ENCODE peak calls at places on chromosomes 13 and 19, in five cellular contexts. K, T, L, Z and U are unnamed samples.

GRCh38 chr19:54448037-54448773 is 794 bp upstream of the LENG8 start:
- DNase-seq in K (no peak), T (no peak), L (peak; percentile 83), Z (no peak), U (peak; percentile 84)

GRCh38 chr13:48526269-48526668 is 6.6 kb downstream of the RCBTB2 start:
- DNase-seq in K (no peak), T (no peak), L (no peak), Z (no peak), U (no peak)

GRCh38 chr13:44101347-44102083 is 221.8 kb downstream of the LACC1 start:
- DNase-seq in K (no peak), T (no peak), L (no peak), Z (no peak), U (no peak)

GRCh38 chr13:102227696-102228095 is 174.2 kb downstream of the FGF14 start:
- DNase-seq in K (no peak), T (no peak), L (no peak), Z (no peak), U (no peak)

GRCh38 chr13:105817498-105817897 is 718.0 kb downstream of the EFNB2 start:
- DNase-seq in K (no peak), T (no peak), L (no peak), Z (no peak), U (no peak)

GRCh38 chr19:15248648-15249559 is 16.7 kb upstream of the EPHX3 start:
- DNase-seq in K (no peak), T (no peak), L (peak; percentile 90), Z (peak; percentile 76), U (no peak)

GRCh38 chr19:3041302-3041701 is 12.2 kb upstream of the TLE2 start:
- DNase-seq in K (no peak), T (no peak), L (no peak), Z (no peak), U (no peak)

GRCh38 chr19:48982280-48982679 is 10.8 kb downstream of the GYS1 start:
- DNase-seq in K (no peak), T (no peak), L (no peak), Z (no peak), U (no peak)

GRCh38 chr19:31974941-31975340 is 370.5 kb upstream of the ZNF507 start:
- DNase-seq in K (no peak), T (no peak), L (no peak), Z (no peak), U (no peak)

GRCh38 chr13:48333976-48334375 is 30.4 kb downstream of the RB1 start:
- DNase-seq in K (no peak), T (no peak), L (no peak), Z (no peak), U (no peak)

GRCh38 chr13:97310809-97311436 is 88.8 kb downstream of the MBNL2 start:
- DNase-seq in K (no peak), T (no peak), L (no peak), Z (no peak), U (no peak)

GRCh38 chr13:35953537-35954206 is 177.5 kb downstream of the DCLK1 start:
- DNase-seq in K (no peak), T (no peak), L (no peak), Z (peak; percentile 38), U (peak; percentile 90)

GRCh38 chr13:60583196-60583908 is 186.3 kb downstream of the TDRD3 start:
- DNase-seq in K (no peak), T (no peak), L (no peak), Z (no peak), U (no peak)

GRCh38 chr19:7679017-7679720 is 1.5 kb upstream of the TRAPPC5 start:
- DNase-seq in K (no peak), T (no peak), L (peak; percentile 37), Z (no peak), U (no peak)

GRCh38 chr19:7639863-7640348 is 3.0 kb downstream of the STXBP2 start:
- DNase-seq in K (no peak), T (no peak), L (no peak), Z (no peak), U (no peak)

GRCh38 chr19:10501971-10502523 is 1.1 kb downstream of the KEAP1 start:
- DNase-seq in K (peak; percentile 59), T (peak; percentile 98), L (peak; percentile 91), Z (peak; percentile 98), U (peak; percentile 87)

GRCh38 chr13:109274188-109274821 is 512.1 kb downstream of the IRS2 start:
- DNase-seq in K (no peak), T (no peak), L (no peak), Z (no peak), U (no peak)

DNA sequence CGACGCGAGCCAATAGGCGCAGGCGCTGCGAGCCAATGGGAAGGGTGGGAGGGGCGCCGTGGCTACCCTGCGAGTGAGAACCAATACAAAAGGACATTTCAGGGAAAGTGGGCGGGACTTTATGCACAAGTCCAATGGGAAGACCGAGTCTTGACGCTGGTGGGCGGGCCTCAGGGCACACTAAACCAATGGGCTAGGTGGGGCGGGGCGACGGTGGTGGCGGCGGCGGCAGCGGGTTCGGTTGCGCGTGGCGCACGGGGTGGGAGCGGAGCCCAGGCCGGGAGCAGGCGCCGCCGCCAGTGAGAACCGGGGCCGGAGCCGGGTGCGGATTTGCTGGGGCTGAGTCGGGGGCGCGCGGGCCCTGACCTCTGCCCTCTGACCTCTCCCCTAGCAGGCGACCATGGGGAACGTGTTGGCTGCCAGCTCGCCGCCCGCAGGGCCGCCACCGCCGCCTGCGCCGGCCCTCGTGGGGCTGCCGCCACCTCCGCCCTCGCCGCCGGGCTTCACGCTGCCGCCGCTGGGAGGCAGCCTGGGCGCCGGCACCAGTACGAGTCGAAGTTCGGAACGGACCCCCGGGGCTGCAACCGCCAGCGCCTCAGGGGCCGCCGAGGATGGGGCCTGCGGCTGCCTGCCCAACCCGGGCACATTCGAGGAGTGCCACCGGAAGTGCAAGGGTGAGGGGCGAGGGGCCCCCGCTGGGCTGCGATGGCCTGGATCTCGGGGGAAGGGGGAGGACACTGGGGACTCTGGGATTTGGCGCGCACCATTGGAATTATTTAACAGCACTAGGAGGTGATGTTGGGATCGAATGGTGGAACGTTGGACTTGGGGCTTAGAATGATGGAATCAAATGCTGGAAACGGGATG is at the start of gene TOMM40:
- DNase-seq in K (no peak), T (no peak), L (no peak), Z (peak; percentile 100), U (no peak)
- TF ChIP-seq POLR2A in K (peak; percentile 38), T (no peak), L (no peak), Z (no peak), U (no peak)

DNA sequence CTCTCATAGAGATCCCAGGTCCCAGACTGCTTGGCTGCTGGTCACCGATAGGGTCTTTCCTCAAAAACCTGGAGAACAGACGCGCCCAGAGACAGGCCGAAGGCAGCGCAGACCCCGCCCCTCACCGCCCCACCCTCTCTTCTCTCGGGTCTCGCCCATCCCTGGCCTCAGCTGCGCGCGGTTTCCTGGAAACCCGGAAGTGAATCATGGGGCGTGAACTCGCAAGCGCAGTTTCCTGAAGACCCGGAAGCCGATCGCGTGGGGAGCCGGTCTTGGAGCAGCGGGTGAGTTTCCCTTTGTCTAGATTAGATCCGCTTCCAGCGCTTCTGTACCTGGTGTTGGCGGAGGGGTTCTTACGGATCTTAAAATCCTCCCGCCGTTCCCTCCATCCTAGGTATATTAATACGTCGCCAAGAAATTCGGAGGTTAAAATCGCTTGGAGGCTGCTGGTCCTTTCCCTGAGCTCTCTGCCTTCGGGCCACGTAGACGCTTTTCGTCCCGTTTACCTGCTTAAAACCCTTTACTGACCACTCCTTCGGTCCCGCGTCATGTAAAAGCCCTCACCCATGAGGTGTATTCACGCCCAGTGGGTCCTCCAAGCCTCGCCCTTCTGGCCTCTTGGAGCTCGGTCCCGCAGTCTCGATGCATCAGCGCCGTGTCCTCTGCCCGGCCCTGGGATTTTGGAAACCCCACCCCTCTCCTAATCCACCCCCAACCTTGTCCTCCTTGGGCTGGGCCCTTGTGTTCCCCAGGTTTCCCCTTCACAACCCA is at the start of gene ZNF578:
- DNase-seq in K (peak; percentile 29), T (peak; percentile 69), L (peak; percentile 85), Z (peak; percentile 43), U (peak; percentile 85)
- TF ChIP-seq POLR2AphosphoS5 in K (no peak), T (no peak), L (peak; percentile 52), Z (peak; percentile 31), U (peak; percentile 34)

DNA sequence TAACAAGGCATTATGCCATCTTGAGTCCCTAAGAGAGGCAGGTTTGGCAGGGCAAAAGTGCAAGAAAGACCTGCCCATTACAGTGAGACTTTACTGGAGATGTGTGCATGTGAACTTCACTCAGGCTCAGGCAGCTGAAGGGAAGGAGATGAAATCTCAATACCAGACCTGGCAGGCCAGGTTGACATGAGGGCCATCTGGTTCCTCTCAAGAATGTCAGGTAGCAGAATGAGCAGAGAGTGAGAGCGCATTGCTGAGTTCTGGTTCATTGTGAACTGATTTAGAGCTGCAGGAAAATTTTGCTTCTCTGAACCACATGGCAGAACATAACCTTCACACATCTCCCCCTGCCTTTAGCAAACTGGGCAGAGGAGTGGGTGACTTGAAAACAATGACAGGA is 406.3 kb downstream of the GPC5 start:
- DNase-seq in K (no peak), T (no peak), L (no peak), Z (no peak), U (no peak)
- TF ChIP-seq POLR2A in K (no peak), T (no peak), L (no peak), Z (no peak), U (no peak)

DNA sequence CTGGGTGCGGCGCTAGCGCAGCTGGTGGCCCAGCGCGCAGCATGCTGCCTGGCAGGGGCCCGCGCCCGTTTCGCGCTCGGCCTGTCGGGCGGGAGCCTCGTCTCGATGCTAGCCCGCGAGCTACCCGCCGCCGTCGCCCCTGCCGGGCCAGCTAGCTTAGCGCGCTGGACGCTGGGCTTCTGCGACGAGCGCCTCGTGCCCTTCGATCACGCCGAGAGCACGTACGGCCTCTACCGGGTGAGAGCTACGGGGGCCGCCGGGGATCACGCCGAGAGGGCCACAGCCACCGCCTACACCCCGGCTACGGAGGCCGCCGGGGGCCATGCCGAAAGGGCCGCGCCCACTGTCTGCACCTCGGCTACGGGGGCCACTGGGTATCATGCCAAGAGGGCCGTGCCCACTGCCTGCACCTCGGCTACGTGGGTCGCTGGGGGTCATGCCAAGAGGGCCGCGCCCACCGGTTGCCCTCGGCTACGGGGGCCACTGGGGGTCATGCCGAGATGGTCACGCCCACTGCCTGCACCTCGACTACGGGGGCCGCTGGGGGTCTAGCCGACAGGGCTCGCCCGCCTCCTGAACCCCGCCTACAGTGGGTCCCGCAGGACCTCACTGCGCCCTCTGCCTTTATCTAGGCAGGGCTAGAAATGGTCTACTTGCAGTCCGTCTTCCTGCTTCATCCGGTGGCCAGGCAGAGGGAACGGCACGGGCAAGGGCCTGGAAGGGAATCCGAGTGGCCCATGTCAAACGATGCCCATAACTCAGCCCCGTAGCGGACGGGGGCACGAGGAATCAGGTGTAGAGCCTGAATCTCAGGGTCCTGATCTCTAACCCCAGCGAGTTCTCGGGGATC is 500 bp downstream of the PGLS start:
- DNase-seq in K (peak; percentile 74), T (peak; percentile 77), L (peak; percentile 96), Z (peak; percentile 85), U (peak; percentile 93)
- TF ChIP-seq POLR2AphosphoS5 in K (peak; percentile 53), T (peak; percentile 83), L (peak; percentile 69), Z (peak; percentile 51), U (peak; percentile 5)